ENCODE peak calls at places on chromosomes 16 and 17, in four cellular contexts. N is PC-3, O is SK-N-SH, A is MM.1S. T is an unnamed sample. For H3F3A, the result is how much of the 10 kb centered on the place peaks cover.

GRCh38 chr17:58537266-58537665 is 22.8 kb upstream of the MTMR4 start:
- DNase-seq in N (no peak), O (no peak), A (no peak), T (no peak)

GRCh38 chr16:88596477-88596876 is 26.3 kb downstream of the ZC3H18 start:
- DNase-seq in A (peak), O (no peak), N (no peak), T (peak)

GRCh38 chr16:54351171-54351570 is 64.6 kb upstream of the IRX3 start:
- DNase-seq in A (no peak), O (no peak), N (no peak), T (no peak)

GRCh38 chr17:77356109-77356689 is 215.4 kb downstream of the SEC14L1 start:
- DNase-seq in A (no peak), O (no peak), N (peak), T (peak)

GRCh38 chr17:15409721-15410247 is 57.6 kb downstream of the CDRT4 start:
- DNase-seq in A (no peak), O (no peak), N (peak), T (peak)

GRCh38 chr16:59527206-59527997 is 793.3 kb upstream of the GOT2 start:
- DNase-seq in A (no peak), N (peak), O (no peak), T (no peak)

GRCh38 chr17:57486978-57487377 is 230.7 kb downstream of the MSI2 start:
- DNase-seq in O (no peak), A (no peak), N (no peak), T (no peak)

GRCh38 chr17:62869885-62870580 is 61.9 kb upstream of the MARCHF10 start:
- DNase-seq in A (peak), O (peak), N (peak), T (peak)

GRCh38 chr17:20935740-20936139 is 107.1 kb downstream of the USP22 start:
- DNase-seq in A (peak), O (no peak), N (peak), T (peak)

GRCh38 chr16:22006636-22007035 is 1.3 kb upstream of the MOSMO start:
- DNase-seq in N (no peak), O (no peak), A (no peak), T (no peak)

GRCh38 chr17:59814685-59815084 is 78.1 kb downstream of the TUBD1 start:
- DNase-seq in O (no peak), N (no peak), A (no peak), T (no peak)

GRCh38 chr17:951388-952132 is 28.0 kb downstream of the NXN start:
- DNase-seq in N (peak), A (no peak), O (no peak), T (peak)

GRCh38 chr17:5121186-5121841 is 5.5 kb downstream of the USP6 start:
- DNase-seq in A (no peak), O (no peak), N (no peak), T (no peak)

GRCh38 chr17:38706625-38707298 is 1.7 kb downstream of the MLLT6 start:
- DNase-seq in A (peak), O (no peak), N (no peak), T (peak)

GRCh38 chr17:49277638-49278037 is 47.1 kb upstream of the PHOSPHO1 start:
- DNase-seq in N (no peak), A (no peak), O (no peak), T (peak)

GRCh38 chr16:10206215-10206614 is 24.0 kb upstream of the GRIN2A start:
- DNase-seq in A (no peak), N (peak), O (no peak), T (no peak)

GRCh38 chr16:50857881-50858280 is 116.0 kb downstream of the CYLD start:
- DNase-seq in N (no peak), O (no peak), A (no peak), T (no peak)

GRCh38 chr17:82648761-82649474 is 674 bp upstream of the WDR45B start:
- DNase-seq in N (peak), O (peak), A (no peak), T (no peak)

GRCh38 chr16:89811321-89811720 is 5.1 kb downstream of the FANCA start:
- DNase-seq in O (no peak), N (no peak), A (peak), T (no peak)

GRCh38 chr17:82029990-82030469 is 1.4 kb upstream of the RAC3 start:
- DNase-seq in N (no peak), A (no peak), O (no peak), T (no peak)

GRCh38 chr17:77208217-77208808 is 67.5 kb downstream of the SEC14L1 start:
- DNase-seq in A (peak), O (no peak), N (no peak), T (peak)

GRCh38 chr17:9037741-9038140 is 16.4 kb downstream of the NTN1 start:
- DNase-seq in N (no peak), O (no peak), A (no peak), T (no peak)

GRCh38 chr17:49886036-49886435 is 38.2 kb upstream of the TAC4 start:
- DNase-seq in N (no peak), A (no peak), O (no peak), T (no peak)

GRCh38 chr16:15141586-15141985 is 47.5 kb upstream of the RRN3 start:
- DNase-seq in A (no peak), O (peak), N (peak), T (peak)

DNA sequence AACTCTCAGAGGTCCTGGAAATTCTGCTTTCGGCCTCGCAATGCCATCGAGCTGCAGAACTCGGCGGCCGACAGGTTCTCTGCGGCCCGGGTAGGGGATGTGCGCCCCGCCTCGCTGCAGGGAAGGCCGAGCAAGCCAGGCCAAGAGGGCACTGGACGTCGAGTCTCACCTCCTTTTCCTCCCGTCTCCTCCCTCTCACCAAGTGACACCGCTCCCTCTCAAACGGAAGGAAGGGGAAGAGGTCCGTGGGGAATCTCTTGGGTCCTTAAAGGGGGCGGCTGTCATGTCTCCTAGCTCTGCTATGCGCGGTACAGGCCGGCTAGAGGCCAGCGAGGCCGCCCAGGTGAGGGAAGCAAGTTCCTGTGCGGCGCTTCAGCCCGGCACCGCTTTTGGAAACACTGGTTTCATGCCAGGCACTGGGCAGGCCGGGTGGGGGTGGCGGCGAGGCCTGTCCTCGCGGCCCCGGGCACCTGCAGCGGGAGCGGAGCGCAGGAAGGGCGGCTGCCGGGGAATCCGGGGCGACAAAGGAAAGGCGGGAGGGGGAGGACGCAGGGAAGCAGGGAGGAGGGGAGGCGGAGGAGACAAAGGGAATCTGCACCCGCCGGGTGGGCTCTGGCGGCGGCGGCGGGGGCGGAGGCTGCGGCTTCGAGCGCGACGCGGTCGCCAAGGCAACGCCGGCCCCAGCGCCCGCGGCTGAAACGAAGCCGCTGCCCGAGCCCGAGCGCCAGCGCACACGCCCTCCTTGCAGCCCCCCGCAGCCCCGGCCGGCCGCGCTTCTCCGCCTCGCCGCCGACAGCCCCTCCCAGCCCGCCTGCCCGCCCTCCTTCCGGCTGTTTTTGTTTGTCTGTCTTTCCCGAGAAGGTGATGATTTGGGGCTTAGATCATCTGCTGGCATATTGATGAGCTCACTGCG is 32.3 kb downstream of the CDK5R1 start:
- DNase-seq in N (peak), A (no peak), O (peak), T (peak)
- H3K4me3 ChIP-seq in N (peak), A (no peak), O (peak), T (peak)

GRCh38 chr16:49695782-49696413 is 160.0 kb downstream of the ZNF423 start:
- DNase-seq in O (no peak), A (no peak), N (no peak), T (no peak)

GRCh38 chr16:49696414-49697101 is 159.4 kb downstream of the ZNF423 start:
- DNase-seq in N (no peak), O (peak), A (no peak), T (no peak)

GRCh38 chr16:49697631-49698030 is 158.3 kb downstream of the ZNF423 start:
- DNase-seq in A (no peak), O (no peak), N (no peak), T (no peak)

GRCh38 chr16:49690778-49691177 is 165.1 kb downstream of the ZNF423 start:
- DNase-seq in A (no peak), O (no peak), N (no peak), T (no peak)

GRCh38 chr16:49693445-49693844 is 162.5 kb downstream of the ZNF423 start:
- DNase-seq in N (no peak), O (no peak), A (no peak), T (no peak)
- H3F3A ChIP-seq in N (under half), O (under half), A (under half), T (under half)

GRCh38 chr17:7240375-7240774 is 1.1 kb upstream of the PHF23 start:
- DNase-seq in O (no peak), A (no peak), N (no peak), T (no peak)
- H3K4me3 ChIP-seq in O (peak), A (no peak), N (peak), T (peak)

GRCh38 chr17:17819561-17819995 is 17.2 kb downstream of the SREBF1 start:
- DNase-seq in N (peak), A (no peak), O (peak), T (peak)

GRCh38 chr17:17820046-17820445 is 16.7 kb downstream of the SREBF1 start:
- DNase-seq in O (no peak), A (no peak), N (no peak), T (no peak)

GRCh38 chr17:17818088-17818526 is 18.7 kb downstream of the SREBF1 start:
- DNase-seq in O (peak), N (peak), A (no peak), T (peak)

GRCh38 chr17:17820457-17821158 is 16.2 kb downstream of the SREBF1 start:
- DNase-seq in N (no peak), O (no peak), A (no peak), T (no peak)

DNA sequence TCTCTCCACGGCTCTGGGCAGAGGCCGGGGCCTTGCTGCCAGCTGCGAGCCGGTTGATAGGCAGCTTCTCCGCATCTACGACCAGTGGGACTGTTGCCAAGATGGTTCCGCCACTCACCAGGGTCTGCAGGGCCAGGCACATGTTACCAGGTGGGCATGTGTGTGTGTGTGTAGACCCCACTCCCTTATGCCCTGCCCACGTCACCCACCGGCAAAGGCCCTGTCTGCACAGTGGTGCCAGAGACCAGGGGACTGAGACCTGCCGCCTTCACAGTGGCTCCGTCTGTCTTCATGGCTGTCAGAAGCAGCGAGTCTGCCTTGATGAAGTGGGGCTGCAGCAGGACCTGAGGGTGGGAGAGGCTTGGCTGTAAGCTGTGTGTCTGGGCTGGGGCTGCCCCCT is 17.7 kb downstream of the SREBF1 start:
- DNase-seq in O (no peak), N (no peak), A (no peak), T (no peak)
- H3F3A ChIP-seq in O (under half), N (under half), A (under half), T (under half)

GRCh38 chr16:66741971-66742396 is 9.4 kb downstream of the DYNC1LI2 start:
- DNase-seq in A (no peak), O (no peak), N (no peak), T (peak)
- H3K4me3 ChIP-seq in A (no peak), O (no peak), N (no peak), T (peak)

GRCh38 chr17:41974031-41974430 is 7.4 kb downstream of the CNP start:
- DNase-seq in A (no peak), O (no peak), N (no peak), T (no peak)
- H3F3A ChIP-seq in A (under half), O (under half), N (under half), T (under half)

GRCh38 chr17:75753193-75753513 is 11.8 kb downstream of the GALK1 start:
- DNase-seq in O (no peak), N (no peak), A (no peak), T (no peak)
- H3K4me3 ChIP-seq in O (peak), N (no peak), A (peak), T (peak)